ENCODE peak calls at places on chromosome 16, in five cellular contexts. A, Y, C, Z and Q are unnamed samples.

GRCh38 chr16:23432176-23433128 is 20.5 kb downstream of the COG7 start:
- DNase-seq in A (no peak), Y (no peak), C (no peak), Z (no peak), Q (no peak)

GRCh38 chr16:51553314-51553713 is 402.2 kb upstream of the SALL1 start:
- DNase-seq in A (no peak), Y (no peak), C (no peak), Z (no peak), Q (no peak)

GRCh38 chr16:83807327-83807709 is 460 bp upstream of the HSBP1 start:
- DNase-seq in A (no peak), Y (no peak), C (no peak), Z (no peak), Q (no peak)

GRCh38 chr16:73339821-73340220 is 291.9 kb upstream of the ZFHX3 start:
- DNase-seq in A (no peak), Y (no peak), C (no peak), Z (no peak), Q (no peak)

GRCh38 chr16:73062640-73063283 is 14.8 kb upstream of the ZFHX3 start:
- DNase-seq in A (peak; percentile 86), Y (no peak), C (peak; percentile 66), Z (no peak), Q (no peak)

GRCh38 chr16:61862756-61863155 is 173.5 kb downstream of the CDH8 start:
- DNase-seq in A (no peak), Y (no peak), C (no peak), Z (no peak), Q (no peak)

GRCh38 chr16:47018223-47018891 is 44.9 kb upstream of the DNAJA2 start:
- DNase-seq in A (peak; percentile 73), Y (no peak), C (no peak), Z (peak; percentile 80), Q (peak; percentile 5)

GRCh38 chr16:49274936-49275730 is 6.5 kb downstream of the CBLN1 start:
- DNase-seq in A (peak; percentile 77), Y (no peak), C (peak; percentile 51), Z (no peak), Q (no peak)

GRCh38 chr16:77700846-77701245 is 21.5 kb upstream of the NUDT7 start:
- DNase-seq in A (no peak), Y (no peak), C (no peak), Z (no peak), Q (no peak)

GRCh38 chr16:7338826-7339225 is 6.2 kb downstream of the RBFOX1 start:
- DNase-seq in A (no peak), Y (no peak), C (no peak), Z (no peak), Q (no peak)

GRCh38 chr16:56351481-56351880 is 73.9 kb downstream of the AMFR start:
- DNase-seq in A (no peak), Y (no peak), C (no peak), Z (no peak), Q (no peak)

GRCh38 chr16:76665571-76666275 is 388.5 kb downstream of the CNTNAP4 start:
- DNase-seq in A (no peak), Y (no peak), C (no peak), Z (peak; percentile 1), Q (no peak)

GRCh38 chr16:21169249-21169981 is 10.9 kb downstream of the LDAF1 start:
- DNase-seq in A (no peak), Y (no peak), C (no peak), Z (no peak), Q (no peak)

DNA sequence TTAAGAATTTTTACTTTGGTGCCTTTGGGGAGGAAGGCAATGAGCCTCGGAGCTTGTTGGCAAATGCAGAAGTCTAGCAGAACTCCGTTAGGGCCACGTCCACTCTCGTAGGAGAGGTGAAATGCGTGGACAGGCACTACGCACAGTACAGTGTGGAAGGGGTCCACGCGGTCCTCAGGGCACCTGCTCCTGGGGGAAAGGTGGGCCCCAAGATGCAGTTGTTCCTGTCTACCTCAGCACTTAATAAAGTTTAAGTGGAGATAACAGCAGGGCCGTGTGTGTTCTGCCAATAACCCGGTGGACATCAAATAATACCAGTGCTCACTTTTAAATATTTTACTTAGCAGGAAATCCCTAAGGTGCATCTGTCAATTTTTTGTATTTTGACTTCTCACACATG is 1.8 kb downstream of the RAB11FIP3 start:
- DNase-seq in A (no peak), Y (no peak), C (no peak), Z (no peak), Q (no peak)
- H3K4me3 ChIP-seq in A (peak overlapping the region; percentile 99), Y (peak overlapping the region; percentile 74), C (peak overlapping the region; percentile 59), Z (peak overlapping the region; percentile 72), Q (peak overlapping the region; percentile 75)

GRCh38 chr16:88702364-88703210 is 3.6 kb downstream of the RNF166 start:
- DNase-seq in A (no peak), Y (no peak), C (no peak), Z (no peak), Q (no peak)
- H3K4me3 ChIP-seq in A (no peak overlapping the region), Y (no peak overlapping the region), C (no peak overlapping the region), Z (no peak overlapping the region), Q (no peak overlapping the region)

GRCh38 chr16:89115216-89115949 is 21.7 kb downstream of the ACSF3 start:
- DNase-seq in A (no peak), Y (no peak), C (peak; percentile 94), Z (no peak), Q (peak; percentile 37)
- H3K4me3 ChIP-seq in A (no peak overlapping the region), Y (no peak overlapping the region), C (no peak overlapping the region), Z (no peak overlapping the region), Q (no peak overlapping the region)

GRCh38 chr16:57537596-57538234 is 1.3 kb upstream of the CCDC102A start:
- DNase-seq in A (no peak), Y (no peak), C (no peak), Z (no peak), Q (no peak)
- H3K4me3 ChIP-seq in A (peak overlapping the region; percentile 86), Y (no peak overlapping the region), C (no peak overlapping the region), Z (no peak overlapping the region), Q (no peak overlapping the region)

GRCh38 chr16:53817117-53817516 is 113.2 kb downstream of the FTO start:
- DNase-seq in A (no peak), Y (peak; percentile 78), C (no peak), Z (peak; percentile 62), Q (peak; percentile 98)
- H3K4me3 ChIP-seq in A (no peak overlapping the region), Y (no peak overlapping the region), C (no peak overlapping the region), Z (no peak overlapping the region), Q (no peak overlapping the region)

DNA sequence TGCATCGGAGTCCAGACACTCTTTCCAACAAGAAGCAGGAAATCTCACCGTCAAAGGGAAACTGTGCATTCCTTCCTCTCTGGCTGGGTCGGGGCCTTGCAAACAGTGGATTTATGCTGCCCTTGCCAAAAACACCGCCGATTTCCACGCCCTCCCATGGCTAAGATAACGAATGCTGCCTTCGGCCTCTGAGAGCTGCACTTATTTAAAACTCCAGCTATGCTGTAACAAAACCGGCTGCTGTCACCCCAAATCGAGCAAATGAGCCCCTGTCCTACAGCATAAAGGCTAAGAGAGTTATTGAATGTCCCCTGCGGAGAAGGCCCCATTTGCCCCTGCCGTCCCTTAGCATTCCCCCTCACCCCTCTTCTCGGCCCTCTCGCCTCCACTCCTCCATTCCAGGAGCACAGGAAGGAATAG is 275.5 kb upstream of the IRX5 start:
- DNase-seq in A (peak; percentile 57), Y (no peak), C (no peak), Z (no peak), Q (peak; percentile 63)
- H3K4me3 ChIP-seq in A (peak overlapping the region; percentile 1), Y (no peak overlapping the region), C (peak overlapping the region; percentile 1), Z (no peak overlapping the region), Q (no peak overlapping the region)

DNA sequence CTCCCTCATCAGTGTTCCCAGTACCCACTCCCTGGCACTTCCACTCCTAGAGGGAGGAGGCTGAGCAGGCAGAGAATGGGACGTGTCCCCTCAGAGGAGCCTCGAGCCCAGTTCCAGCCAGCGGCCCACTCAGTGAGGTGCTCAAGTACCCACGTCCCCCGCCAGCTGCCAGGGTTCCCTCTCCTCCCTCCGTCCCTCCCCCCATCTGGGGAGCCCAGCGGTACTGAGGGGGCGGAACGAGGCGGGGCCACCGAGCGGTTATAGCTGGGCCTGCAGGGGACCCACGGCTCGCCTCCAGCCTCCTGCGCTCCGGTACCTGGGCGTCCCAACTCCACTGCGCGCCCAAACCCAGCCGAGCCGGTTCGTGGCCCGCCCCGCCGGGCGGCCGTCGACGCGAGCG is at the start of gene NPW:
- DNase-seq in A (peak; percentile 56), Y (no peak), C (peak; percentile 75), Z (no peak), Q (no peak)
- H3K4me3 ChIP-seq in A (peak within 1 kb of the TSS; percentile 44), Y (peak within 1 kb of the TSS; percentile 4), C (no peak within 1 kb of the TSS), Z (no peak within 1 kb of the TSS), Q (no peak within 1 kb of the TSS)

GRCh38 chr16:67546091-67546501 is 16.2 kb upstream of the CTCF start:
- DNase-seq in A (no peak), Y (no peak), C (peak; percentile 72), Z (no peak), Q (no peak)

GRCh38 chr16:67546761-67547422 is 15.4 kb upstream of the CTCF start:
- DNase-seq in A (peak; percentile 86), Y (no peak), C (peak; percentile 82), Z (peak; percentile 85), Q (peak; percentile 82)

GRCh38 chr16:67548265-67549126 is 13.8 kb upstream of the CTCF start:
- DNase-seq in A (no peak), Y (no peak), C (peak; percentile 47), Z (no peak), Q (no peak)

GRCh38 chr16:67549240-67549639 is 13.1 kb upstream of the CTCF start:
- DNase-seq in A (no peak), Y (no peak), C (peak; percentile 6), Z (no peak), Q (no peak)

DNA sequence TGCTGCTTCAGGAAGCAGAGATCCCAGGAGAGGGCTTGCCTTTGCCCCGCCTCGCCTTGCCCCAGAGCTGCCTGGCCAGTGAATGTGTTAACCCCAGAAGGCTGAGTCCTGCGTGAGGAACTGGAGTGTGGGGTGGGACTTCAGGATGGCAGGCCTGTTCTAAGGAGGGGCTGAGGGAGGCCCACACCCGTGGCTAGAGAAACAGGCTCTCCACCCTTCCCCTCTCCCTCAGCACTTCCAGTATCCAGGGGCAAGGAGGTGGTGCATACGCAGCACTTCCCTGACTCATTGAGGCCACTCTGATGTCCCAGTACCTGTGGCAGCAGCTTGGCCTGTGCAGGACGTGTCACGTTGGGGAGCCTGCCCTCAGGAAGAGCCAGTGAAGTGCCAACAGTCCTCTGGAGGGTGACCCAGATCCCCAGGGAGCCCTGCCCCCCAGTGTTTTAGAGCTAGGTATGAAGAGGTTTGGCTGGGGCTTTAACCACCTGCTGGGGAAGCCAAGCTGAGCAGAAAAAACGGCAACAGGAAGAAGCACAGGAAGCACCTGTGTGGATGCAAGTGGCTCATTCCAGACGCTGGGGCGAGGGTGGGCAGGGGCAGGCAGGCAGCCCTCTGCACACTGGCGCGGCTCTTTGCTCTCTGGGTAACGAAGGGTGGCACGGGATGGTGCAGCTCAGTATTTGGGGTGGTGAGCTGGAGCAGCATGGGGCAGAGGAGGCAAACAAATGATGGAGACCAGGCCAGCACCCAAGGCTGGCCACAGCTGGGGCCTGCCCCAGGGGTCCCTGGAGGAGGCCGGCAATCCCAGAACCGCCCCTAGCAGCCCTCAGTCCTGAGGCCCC is 14.7 kb upstream of the CTCF start:
- DNase-seq in A (no peak), Y (no peak), C (peak; percentile 79), Z (no peak), Q (no peak)
- H3K4me3 ChIP-seq in A (no peak overlapping the region), Y (no peak overlapping the region), C (no peak overlapping the region), Z (no peak overlapping the region), Q (no peak overlapping the region)

GRCh38 chr16:89602273-89602951 is 11.0 kb upstream of the DPEP1 start:
- DNase-seq in A (peak; percentile 88), Y (peak; percentile 72), C (no peak), Z (peak; percentile 56), Q (peak; percentile 83)
- H3K4me3 ChIP-seq in A (no peak overlapping the region), Y (peak overlapping the region; percentile 22), C (no peak overlapping the region), Z (no peak overlapping the region), Q (no peak overlapping the region)